ENCODE peak calls at places on chromosomes 2 and 18, in six cellular contexts. B, W, N, M, X and Y are unnamed samples.

GRCh38 chr2:212974692-212975091 is 176.7 kb downstream of the IKZF2 start:
- DNase-seq in M (no peak), X (no peak), B (no peak), W (no peak), N (no peak), Y (no peak)

GRCh38 chr2:127658146-127658545 is 12.2 kb downstream of the GPR17 start:
- DNase-seq in M (peak; percentile 28), X (no peak), B (peak; percentile 7), W (no peak), N (peak; percentile 44), Y (peak; percentile 12)

GRCh38 chr18:54946149-54946581 is 13.1 kb downstream of the CCDC68 start:
- DNase-seq in X (no peak), B (peak; percentile 46), W (peak; percentile 86), M (no peak), N (no peak), Y (no peak)

GRCh38 chr2:22329097-22329716 is 1055.8 kb upstream of the KLHL29 start:
- DNase-seq in M (no peak), N (no peak), W (no peak), B (no peak), X (no peak), Y (no peak)

GRCh38 chr18:47261902-47262301 is 10.4 kb upstream of the SKOR2 start:
- DNase-seq in B (no peak), M (no peak), X (peak; percentile 7), W (no peak), N (no peak), Y (no peak)

GRCh38 chr2:241808051-241808450 is 942 bp upstream of the NEU4 start:
- DNase-seq in W (no peak), B (no peak), X (no peak), N (peak; percentile 42), M (peak; percentile 43), Y (no peak)

GRCh38 chr2:201654611-201655384 is 11.5 kb upstream of the TMEM237 start:
- DNase-seq in B (no peak), W (no peak), M (no peak), X (no peak), N (no peak), Y (no peak)

GRCh38 chr2:233059797-233060499 is at the start of gene INPP5D:
- DNase-seq in W (peak; percentile 64), N (peak; percentile 77), B (peak; percentile 71), M (peak; percentile 77), X (no peak), Y (peak; percentile 76)

GRCh38 chr2:202555354-202555753 is 79.4 kb upstream of the FAM117B start:
- DNase-seq in W (no peak), X (no peak), B (no peak), N (no peak), M (no peak), Y (no peak)

GRCh38 chr2:11569636-11570035 is 35.8 kb downstream of the GREB1 start:
- DNase-seq in X (no peak), W (no peak), M (peak; percentile 42), N (peak; percentile 53), B (no peak), Y (peak; percentile 36)

GRCh38 chr2:171436307-171436706 is 2.3 kb downstream of the DCAF17 start:
- DNase-seq in M (no peak), N (no peak), X (no peak), B (no peak), W (no peak), Y (no peak)

GRCh38 chr2:225165052-225165451 is 122.8 kb upstream of the DOCK10 start:
- DNase-seq in N (no peak), X (no peak), B (no peak), M (no peak), W (no peak), Y (no peak)

GRCh38 chr2:219158025-219158424 is 2.6 kb downstream of the NHEJ1 start:
- DNase-seq in W (no peak), M (no peak), N (no peak), X (no peak), B (no peak), Y (no peak)

GRCh38 chr18:35042389-35043066 is 1.3 kb downstream of the MAPRE2 start:
- DNase-seq in B (no peak), M (no peak), X (no peak), W (no peak), N (no peak), Y (no peak)

GRCh38 chr2:167334343-167334742 is 446.1 kb downstream of the XIRP2 start:
- DNase-seq in W (no peak), M (no peak), B (no peak), X (no peak), N (no peak), Y (no peak)

GRCh38 chr2:46847726-46848421 is 67.7 kb downstream of the MCFD2 start:
- DNase-seq in N (no peak), W (no peak), M (no peak), X (no peak), B (no peak), Y (no peak)

GRCh38 chr18:8601277-8602032 is 7.8 kb upstream of the RAB12 start:
- DNase-seq in W (no peak), B (no peak), X (no peak), N (no peak), M (no peak), Y (no peak)

GRCh38 chr2:44555700-44556099 is 194.0 kb downstream of the CAMKMT start:
- DNase-seq in W (no peak), M (no peak), X (no peak), B (no peak), N (no peak), Y (no peak)

GRCh38 chr2:13010283-13010682 is 293.5 kb downstream of the TRIB2 start:
- DNase-seq in B (no peak), M (no peak), X (no peak), N (no peak), W (no peak), Y (no peak)

DNA sequence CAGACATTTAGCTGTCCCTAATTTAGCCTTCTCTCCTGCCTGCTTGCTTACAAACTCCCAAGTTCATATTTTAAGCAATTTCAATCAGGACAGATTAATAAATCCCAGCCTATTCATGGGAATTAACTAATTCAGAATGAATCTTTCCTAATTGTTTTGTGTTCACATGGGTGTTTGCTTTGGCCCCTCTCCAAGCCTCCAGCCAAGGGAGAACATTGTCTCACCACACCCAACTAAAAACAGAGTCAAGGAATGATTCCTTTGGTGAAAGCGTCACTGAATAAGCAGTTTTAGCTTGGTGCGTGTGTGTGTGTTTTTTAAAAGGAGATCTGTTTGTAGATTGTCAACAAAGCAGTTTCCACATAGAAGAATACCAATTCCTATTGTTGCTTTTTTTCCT is 43.0 kb upstream of the DSG1 start:
- DNase-seq in M (peak; percentile 66), X (no peak), B (peak; percentile 56), N (no peak), W (peak; percentile 42), Y (peak; percentile 59)
- H3K4me1 ChIP-seq in M (no peaks in the 10 kb centered on the region), X (no peaks in the 10 kb centered on the region), B (peaks cover 20% of the 10 kb centered on the region), N (no peaks in the 10 kb centered on the region), W (peaks cover 7% of the 10 kb centered on the region), Y (peaks cover 12% of the 10 kb centered on the region)

GRCh38 chr18:22204996-22205395 is 35.6 kb downstream of the GATA6 start:
- DNase-seq in B (no peak), W (no peak), M (no peak), N (no peak), X (no peak), Y (no peak)

GRCh38 chr18:22203035-22203434 is 33.6 kb downstream of the GATA6 start:
- DNase-seq in M (no peak), B (no peak), X (no peak), N (no peak), W (no peak), Y (no peak)

GRCh38 chr18:22203892-22204536 is 34.6 kb downstream of the GATA6 start:
- DNase-seq in N (no peak), M (no peak), W (no peak), B (no peak), X (no peak), Y (no peak)

GRCh38 chr18:22210331-22210754 is 41.0 kb downstream of the GATA6 start:
- DNase-seq in X (no peak), M (no peak), B (no peak), N (no peak), W (peak; percentile 38), Y (no peak)

GRCh38 chr18:22207022-22207758 is 37.8 kb downstream of the GATA6 start:
- DNase-seq in B (no peak), M (no peak), N (no peak), W (no peak), X (no peak), Y (no peak)
- H3K27ac ChIP-seq in B (peak overlapping the region; percentile 16), M (no peak overlapping the region), N (no peak overlapping the region), W (no peak overlapping the region), X (no peak overlapping the region), Y (no peak overlapping the region)

GRCh38 chr2:197071790-197072436 is 145.4 kb upstream of the PGAP1 start:
- DNase-seq in W (no peak), B (no peak), M (no peak), X (no peak), N (no peak), Y (no peak)

GRCh38 chr2:197075286-197075685 is 148.8 kb upstream of the PGAP1 start:
- DNase-seq in N (no peak), X (no peak), W (no peak), B (no peak), M (no peak), Y (no peak)

GRCh38 chr2:197073701-197074433 is 147.4 kb upstream of the PGAP1 start:
- DNase-seq in B (peak; percentile 44), X (peak; percentile 34), M (no peak), W (peak; percentile 20), N (peak; percentile 82), Y (no peak)

GRCh38 chr2:197072533-197072932 is 146.0 kb upstream of the PGAP1 start:
- DNase-seq in M (no peak), B (no peak), X (no peak), W (no peak), N (no peak), Y (no peak)

GRCh38 chr2:197073270-197073669 is 146.8 kb upstream of the PGAP1 start:
- DNase-seq in B (no peak), M (no peak), W (no peak), N (no peak), X (no peak), Y (no peak)
- H3K36me3 ChIP-seq in B (no peaks in the 10 kb centered on the region), M (peaks cover 11% of the 10 kb centered on the region), W (no peaks in the 10 kb centered on the region), N (no peaks in the 10 kb centered on the region), X (no peaks in the 10 kb centered on the region), Y (peaks cover 32% of the 10 kb centered on the region)

GRCh38 chr2:101714098-101714497 is 16.6 kb downstream of the MAP4K4 start:
- DNase-seq in B (no peak), X (no peak), N (no peak), M (no peak), W (no peak), Y (no peak)
- H3K4me1 ChIP-seq in B (peaks cover 9% of the 10 kb centered on the region), X (peaks cover 6% of the 10 kb centered on the region), N (peaks cover 6% of the 10 kb centered on the region), M (peaks cover 38% of the 10 kb centered on the region), W (peaks cover 23% of the 10 kb centered on the region), Y (peaks cover 58% of the 10 kb centered on the region)

GRCh38 chr2:49812730-49813129 is 658.4 kb upstream of the FSHR start:
- DNase-seq in X (no peak), B (no peak), W (no peak), N (no peak), M (no peak), Y (no peak)
- H3K27ac ChIP-seq in X (no peak overlapping the region), B (peak overlapping the region; percentile 76), W (no peak overlapping the region), N (no peak overlapping the region), M (no peak overlapping the region), Y (no peak overlapping the region)

GRCh38 chr2:174561283-174562275 is 36.0 kb downstream of the WIPF1 start:
- DNase-seq in X (peak; percentile 44), N (peak; percentile 88), W (peak; percentile 90), M (no peak), B (peak; percentile 82), Y (no peak)

GRCh38 chr2:174563530-174564282 is 33.9 kb downstream of the WIPF1 start:
- DNase-seq in N (no peak), B (no peak), M (no peak), W (peak; percentile 76), X (no peak), Y (no peak)

GRCh38 chr2:174555998-174556397 is 41.6 kb downstream of the WIPF1 start:
- DNase-seq in N (no peak), M (no peak), W (no peak), B (no peak), X (no peak), Y (no peak)

GRCh38 chr2:174560737-174561136 is 36.9 kb downstream of the WIPF1 start:
- DNase-seq in B (no peak), N (no peak), W (no peak), M (no peak), X (no peak), Y (no peak)
- H3K36me3 ChIP-seq in B (no peaks in the 10 kb centered on the region), N (no peaks in the 10 kb centered on the region), W (no peaks in the 10 kb centered on the region), M (peaks cover 52% of the 10 kb centered on the region), X (no peaks in the 10 kb centered on the region), Y (peaks cover 62% of the 10 kb centered on the region)